ENCODE peak calls at places on chromosomes 5 and 9, in nine cellular contexts. T, F, O, M, C, L, D, X and S are unnamed samples.

GRCh38 chr9:105007143-105007542 is 79.2 kb upstream of the ABCA1 start:
- DNase-seq in T (peak; percentile 66), M (no peak), D (no peak), O (peak; percentile 79), C (no peak), F (no peak), L (peak; percentile 69), X (peak; percentile 96), S (no peak)

GRCh38 chr5:99449786-99450185 is 521.0 kb upstream of the CHD1 start:
- DNase-seq in F (no peak), L (no peak), D (no peak), C (no peak), M (no peak), O (peak; percentile 76), T (peak; percentile 93), X (peak; percentile 24), S (no peak)

GRCh38 chr5:45376463-45376862 is 319.7 kb downstream of the HCN1 start:
- DNase-seq in F (no peak), C (no peak), L (peak; percentile 6), M (no peak), T (peak; percentile 8), D (no peak), O (no peak), X (peak; percentile 74), S (no peak)

GRCh38 chr9:36306481-36307306 is 48.4 kb upstream of the GNE start:
- DNase-seq in X (peak; percentile 17), O (no peak), T (no peak), M (no peak), L (no peak), F (no peak), D (no peak), C (no peak), S (peak; percentile 49)

GRCh38 chr5:377326-377981 is 55.9 kb downstream of the AHRR start:
- DNase-seq in O (no peak), X (no peak), L (no peak), F (no peak), C (no peak), M (no peak), D (no peak), T (no peak), S (no peak)

GRCh38 chr5:154722936-154723335 is 32.2 kb upstream of the LARP1 start:
- DNase-seq in X (no peak), M (no peak), C (no peak), L (no peak), T (no peak), O (no peak), D (no peak), F (no peak), S (no peak)

GRCh38 chr5:134584662-134585061 is 48.0 kb downstream of the SAR1B start:
- DNase-seq in C (no peak), T (no peak), D (no peak), L (no peak), X (no peak), M (no peak), O (no peak), F (no peak), S (no peak)

GRCh38 chr9:2024888-2025781 is 10.0 kb downstream of the SMARCA2 start:
- DNase-seq in T (no peak), L (no peak), X (no peak), C (no peak), D (no peak), M (no peak), F (no peak), O (no peak), S (no peak)

GRCh38 chr5:135704616-135705015 is 125.8 kb upstream of the CXCL14 start:
- DNase-seq in T (no peak), O (no peak), D (no peak), X (no peak), L (no peak), F (no peak), M (no peak), C (no peak), S (no peak)

GRCh38 chr5:168529361-168530234 is 493 bp downstream of the FBLL1 start:
- DNase-seq in M (no peak), T (no peak), D (no peak), L (no peak), F (no peak), X (no peak), C (no peak), O (no peak), S (no peak)

GRCh38 chr9:70525553-70525952 is 111.1 kb upstream of the KLF9 start:
- DNase-seq in T (no peak), L (no peak), C (no peak), D (no peak), X (peak; percentile 87), F (no peak), M (no peak), O (no peak), S (no peak)

GRCh38 chr5:113382736-113383135 is 52.1 kb downstream of the TSSK1B start:
- DNase-seq in D (no peak), M (no peak), C (no peak), F (no peak), O (no peak), T (no peak), L (no peak), X (peak; percentile 11), S (no peak)

GRCh38 chr5:51381801-51382507 is 1.3 kb upstream of the ISL1 start:
- DNase-seq in F (no peak), L (no peak), M (no peak), C (no peak), T (no peak), O (no peak), X (no peak), D (no peak), S (no peak)

GRCh38 chr5:150184990-150185952 is 4.6 kb upstream of the SLC6A7 start:
- DNase-seq in X (no peak), O (no peak), F (no peak), T (no peak), M (no peak), D (no peak), C (no peak), L (no peak), S (no peak)

GRCh38 chr9:123960965-123961364 is 31.0 kb upstream of the DENND1A start:
- DNase-seq in C (no peak), O (no peak), L (no peak), D (no peak), X (no peak), M (no peak), F (no peak), T (no peak), S (no peak)

GRCh38 chr9:85045271-85045670 is 375.7 kb downstream of the NTRK2 start:
- DNase-seq in D (no peak), T (no peak), L (no peak), X (no peak), M (no peak), O (no peak), F (no peak), C (no peak), S (no peak)

GRCh38 chr5:151068189-151068570 is 12.7 kb downstream of the TNIP1 start:
- DNase-seq in X (no peak), L (no peak), F (no peak), C (no peak), D (peak; percentile 54), T (no peak), M (no peak), O (no peak), S (no peak)

GRCh38 chr9:93091453-93092081 is 4.5 kb upstream of the CARD19 start:
- DNase-seq in X (peak; percentile 96), D (peak; percentile 88), O (peak; percentile 82), L (peak; percentile 50), F (peak; percentile 41), T (peak; percentile 45), M (no peak), C (no peak), S (no peak)

GRCh38 chr5:123098767-123099513 is 9.9 kb downstream of the PRDM6 start:
- DNase-seq in L (no peak), O (no peak), D (no peak), C (no peak), F (no peak), M (no peak), T (no peak), X (no peak), S (no peak)

GRCh38 chr5:142323480-142324376 is 1.1 kb downstream of the SPRY4 start:
- DNase-seq in X (no peak), D (no peak), C (no peak), F (no peak), O (no peak), L (no peak), T (no peak), M (no peak), S (no peak)

GRCh38 chr5:17218353-17219005 is 1.0 kb downstream of the BASP1 start:
- DNase-seq in M (no peak), O (no peak), C (no peak), L (peak; percentile 60), F (no peak), X (peak; percentile 64), D (peak; percentile 69), T (no peak), S (no peak)

GRCh38 chr5:174717826-174718455 is 6.4 kb upstream of the MSX2 start:
- DNase-seq in D (no peak), L (no peak), O (no peak), F (no peak), C (no peak), M (no peak), T (no peak), X (no peak), S (no peak)